ENCODE peak calls at places on chromosome X, in six cellular contexts. G, U, Y, P, N and T are unnamed samples.

GRCh38 chrX:112668476-112669404 is 11.0 kb downstream of the LHFPL1 start:
- DNase-seq in P (no peak), U (no peak), G (no peak), N (no peak), Y (no peak), T (no peak)

GRCh38 chrX:150642421-150642820 is 50.8 kb upstream of the MTMR1 start:
- DNase-seq in G (no peak), P (no peak), Y (no peak), U (no peak), N (no peak), T (no peak)

GRCh38 chrX:68646421-68646820 is 1.0 kb upstream of the STARD8 start:
- DNase-seq in U (no peak), Y (no peak), P (no peak), N (no peak), G (no peak), T (no peak)

GRCh38 chrX:1357993-1358392 is 21.4 kb downstream of the IL3RA start:
- DNase-seq in U (no peak), Y (no peak), P (no peak), N (no peak), G (peak; percentile 29), T (no peak)

GRCh38 chrX:88655460-88655859 is 91.6 kb upstream of the CPXCR1 start:
- DNase-seq in U (no peak), N (no peak), Y (no peak), G (no peak), P (no peak), T (no peak)

GRCh38 chrX:132741706-132742105 is 216.7 kb downstream of the HS6ST2 start:
- DNase-seq in U (no peak), N (no peak), Y (no peak), P (no peak), G (no peak), T (no peak)

GRCh38 chrX:108312938-108313337 is 125.3 kb downstream of the COL4A6 start:
- DNase-seq in U (peak; percentile 52), N (no peak), G (no peak), P (no peak), Y (peak; percentile 71), T (peak; percentile 22)

GRCh38 chrX:8870411-8870810 is 69.2 kb upstream of the FAM9A start:
- DNase-seq in U (no peak), G (no peak), P (no peak), N (no peak), Y (no peak), T (no peak)

GRCh38 chrX:123087326-123087725 is 96.8 kb upstream of the GRIA3 start:
- DNase-seq in G (no peak), N (no peak), P (no peak), U (no peak), Y (no peak), T (no peak)

GRCh38 chrX:134369576-134369975 is 90.4 kb upstream of the HPRT1 start:
- DNase-seq in P (no peak), N (no peak), U (peak; percentile 28), G (no peak), Y (no peak), T (no peak)

GRCh38 chrX:82087699-82088098 is 885.8 kb downstream of the SH3BGRL start:
- DNase-seq in N (no peak), G (peak; percentile 51), U (no peak), Y (no peak), P (no peak), T (no peak)

GRCh38 chrX:653316-653715 is 22.7 kb downstream of the SHOX start:
- DNase-seq in G (no peak), N (no peak), Y (no peak), P (no peak), U (no peak), T (no peak)

GRCh38 chrX:108732630-108733321 is 3.6 kb downstream of the IRS4 start:
- DNase-seq in Y (no peak), P (no peak), U (peak; percentile 60), G (peak; percentile 41), N (peak; percentile 19), T (no peak)

GRCh38 chrX:103344606-103345005 is 11.7 kb upstream of the TCEAL9 start:
- DNase-seq in P (no peak), N (no peak), Y (no peak), G (no peak), U (no peak), T (no peak)

GRCh38 chrX:68846536-68846935 is 17.7 kb downstream of the EFNB1 start:
- DNase-seq in G (no peak), Y (no peak), P (no peak), N (no peak), U (peak; percentile 28), T (no peak)

GRCh38 chrX:63128509-63128908 is 222.6 kb downstream of the SPIN4 start:
- DNase-seq in P (no peak), N (peak; percentile 1), G (no peak), Y (peak; percentile 9), U (no peak), T (peak; percentile 43)

GRCh38 chrX:21740329-21741274 is 17.3 kb downstream of the SMPX start:
- DNase-seq in P (no peak), G (no peak), Y (peak; percentile 65), N (no peak), U (peak; percentile 32), T (peak; percentile 90)

GRCh38 chrX:120769576-120770341 is 105.9 kb downstream of the CT47B1 start:
- DNase-seq in U (peak; percentile 28), Y (peak; percentile 3), N (peak; percentile 19), P (no peak), G (no peak), T (peak; percentile 2)

GRCh38 chrX:65607070-65607742 is 60.2 kb upstream of the MSN start:
- DNase-seq in G (no peak), U (no peak), N (no peak), P (no peak), Y (peak; percentile 24), T (no peak)

GRCh38 chrX:21153503-21153902 is 220.7 kb upstream of the CNKSR2 start:
- DNase-seq in Y (no peak), U (peak; percentile 53), N (no peak), P (no peak), G (no peak), T (peak; percentile 5)

GRCh38 chrX:150525061-150525919 is 43.1 kb upstream of the MTM1 start:
- DNase-seq in Y (no peak), P (no peak), U (no peak), N (no peak), G (no peak), T (peak; percentile 21)

GRCh38 chrX:51614353-51614752 is 4.4 kb downstream of the CENPVL3 start:
- DNase-seq in U (peak; percentile 59), N (peak; percentile 47), G (no peak), Y (no peak), P (no peak), T (peak; percentile 38)

GRCh38 chrX:10636337-10636736 is 16.0 kb upstream of the MID1 start:
- DNase-seq in U (peak; percentile 63), Y (peak; percentile 50), G (no peak), N (peak; percentile 39), P (no peak), T (peak; percentile 91)

GRCh38 chrX:10098235-10098819 is 58.4 kb upstream of the CLCN4 start:
- DNase-seq in N (no peak), U (no peak), Y (no peak), P (peak; percentile 78), G (no peak), T (no peak)

GRCh38 chrX:95539041-95539440 is 1145.6 kb upstream of the DIAPH2 start:
- DNase-seq in Y (no peak), N (no peak), G (no peak), U (peak; percentile 68), P (no peak), T (peak; percentile 59)

GRCh38 chrX:130738638-130739195 is 164.3 kb downstream of the ENOX2 start:
- DNase-seq in U (no peak), P (no peak), G (no peak), Y (no peak), N (no peak), T (no peak)

GRCh38 chrX:40434947-40435346 is 145.8 kb upstream of the ATP6AP2 start:
- DNase-seq in G (no peak), U (peak; percentile 30), Y (peak; percentile 65), P (no peak), N (peak; percentile 51), T (peak; percentile 8)

DNA sequence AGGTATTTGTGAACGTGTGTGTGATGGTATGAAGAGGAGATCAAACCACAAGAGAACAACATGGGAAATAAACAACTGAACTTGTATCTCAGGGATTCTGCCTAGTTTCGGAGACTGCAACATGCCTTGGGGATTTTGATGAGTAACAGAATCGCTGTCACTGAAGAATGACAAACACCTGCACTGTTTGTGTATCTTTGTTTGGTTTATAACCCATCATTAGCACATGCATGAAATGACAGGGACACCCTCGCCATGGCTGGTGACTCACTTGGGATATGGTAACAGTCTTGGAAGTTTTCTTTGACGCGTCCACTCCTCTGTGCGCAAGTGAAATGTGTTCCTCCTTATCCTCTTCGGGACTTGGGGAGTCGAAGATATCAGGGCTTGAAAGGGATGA is 30.3 kb upstream of the MAP3K15 start:
- DNase-seq in G (no peak), Y (no peak), U (no peak), N (no peak), P (no peak), T (no peak)
- H3K36me3 ChIP-seq in G (no peaks in the 10 kb centered on the region), Y (no peaks in the 10 kb centered on the region), U (no peaks in the 10 kb centered on the region), N (peaks cover 58% of the 10 kb centered on the region), P (peaks cover 9% of the 10 kb centered on the region), T (peaks cover 25% of the 10 kb centered on the region)

GRCh38 chrX:135531813-135532212 is 11.4 kb downstream of the INTS6L start:
- DNase-seq in G (no peak), N (no peak), U (no peak), P (no peak), Y (no peak), T (no peak)
- H3K36me3 ChIP-seq in G (no peaks in the 10 kb centered on the region), N (no peaks in the 10 kb centered on the region), U (no peaks in the 10 kb centered on the region), P (no peaks in the 10 kb centered on the region), Y (no peaks in the 10 kb centered on the region), T (no peaks in the 10 kb centered on the region)

DNA sequence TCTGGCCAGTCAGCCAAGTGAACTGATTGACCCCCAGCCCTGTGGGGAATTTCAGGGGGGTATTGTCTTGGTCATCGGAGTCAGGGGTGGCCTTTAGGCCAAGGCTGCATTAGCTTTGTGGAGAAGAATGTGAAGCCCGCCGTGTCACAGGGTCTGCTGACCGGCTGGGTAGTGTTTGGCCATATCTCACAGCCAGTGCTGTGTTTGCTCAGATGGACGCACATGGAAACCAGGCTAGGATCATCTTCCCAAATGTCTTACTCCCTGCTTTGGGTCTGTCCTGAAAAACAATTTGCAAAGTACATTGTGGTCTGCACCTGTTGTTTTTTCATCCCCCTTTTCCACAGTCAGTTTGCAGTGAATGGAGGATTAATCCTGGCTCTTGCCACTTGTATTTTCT is 13.0 kb downstream of the TMEM164 start:
- DNase-seq in P (no peak), N (no peak), U (no peak), Y (no peak), G (no peak), T (peak; percentile 80)
- H3K36me3 ChIP-seq in P (no peaks in the 10 kb centered on the region), N (peaks cover 4% of the 10 kb centered on the region), U (no peaks in the 10 kb centered on the region), Y (no peaks in the 10 kb centered on the region), G (no peaks in the 10 kb centered on the region), T (peaks cover 2% of the 10 kb centered on the region)

GRCh38 chrX:153694687-153695270 is 7.1 kb downstream of the SLC6A8 start:
- DNase-seq in U (no peak), G (peak; percentile 71), Y (no peak), P (no peak), N (no peak), T (no peak)
- H3K36me3 ChIP-seq in U (no peaks in the 10 kb centered on the region), G (no peaks in the 10 kb centered on the region), Y (no peaks in the 10 kb centered on the region), P (no peaks in the 10 kb centered on the region), N (no peaks in the 10 kb centered on the region), T (no peaks in the 10 kb centered on the region)

DNA sequence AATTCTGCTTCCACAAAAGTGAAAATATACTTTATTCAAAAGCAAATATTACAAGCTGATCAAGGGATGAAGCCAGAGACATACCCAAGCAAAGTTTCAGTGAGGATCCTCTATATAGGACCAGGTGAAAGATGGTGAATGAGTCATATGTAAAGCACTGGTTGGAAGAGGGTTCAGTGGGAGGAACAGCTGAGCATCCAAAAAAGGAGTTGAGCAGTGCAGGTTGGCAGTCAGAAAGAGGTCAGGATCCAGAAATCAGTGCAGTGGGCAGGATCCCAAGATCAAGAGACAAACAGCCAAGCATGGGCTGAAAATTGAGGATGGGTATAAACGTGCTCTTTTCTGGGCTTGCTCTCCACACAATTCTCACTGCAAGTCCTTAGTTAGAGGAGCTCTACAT is 30.3 kb downstream of the OTC start:
- DNase-seq in Y (no peak), U (no peak), G (no peak), P (no peak), N (no peak), T (no peak)
- H3K36me3 ChIP-seq in Y (no peaks in the 10 kb centered on the region), U (no peaks in the 10 kb centered on the region), G (no peaks in the 10 kb centered on the region), P (no peaks in the 10 kb centered on the region), N (no peaks in the 10 kb centered on the region), T (no peaks in the 10 kb centered on the region)